ENCODE peak calls at places on chromosomes 1 and 21, in eight cellular contexts. I is epithelial cell of proximal tubule; U is LoVo; C is progenitor cell of endocrine pancreas; Q is effector CD4-positive, alpha-beta T cell; E is NCI-H226; S is T follicular helper cell; M is iris pigment epithelial cell. G is an unnamed sample.

GRCh38 chr1:90724926-90725325 is 7.8 kb upstream of the BARHL2 start:
- DNase-seq in U (no peak), Q (no peak), I (no peak), M (no peak), E (no peak), C (no peak), S (no peak), G (no peak)

GRCh38 chr1:88544166-88544565 is 139.9 kb upstream of the PKN2 start:
- DNase-seq in C (no peak), S (no peak), Q (no peak), E (no peak), U (no peak), M (no peak), I (no peak), G (no peak)

GRCh38 chr1:156616463-156616862 is 2.8 kb upstream of the HAPLN2 start:
- DNase-seq in M (peak), S (no peak), Q (no peak), U (no peak), E (peak), I (no peak), C (no peak), G (peak)

GRCh38 chr1:111778541-111779051 is 22.9 kb downstream of the DDX20 start:
- DNase-seq in C (no peak), E (peak), S (no peak), Q (no peak), U (no peak), M (no peak), I (no peak), G (no peak)

GRCh38 chr1:199685369-199685768 is 342.1 kb upstream of the NR5A2 start:
- DNase-seq in S (no peak), I (peak), C (no peak), M (peak), E (peak), U (peak), Q (no peak), G (no peak)

GRCh38 chr1:103469801-103470200 is 55.7 kb upstream of the RNPC3 start:
- DNase-seq in Q (no peak), S (no peak), M (no peak), U (no peak), I (no peak), C (no peak), E (no peak), G (no peak)

GRCh38 chr1:1299686-1300351 is 7.9 kb downstream of the ACAP3 start:
- DNase-seq in E (no peak), Q (no peak), S (no peak), U (no peak), C (no peak), M (no peak), I (no peak), G (no peak)

GRCh38 chr1:66542811-66543767 is 9.1 kb downstream of the SGIP1 start:
- DNase-seq in U (peak), I (no peak), Q (no peak), C (no peak), E (no peak), S (no peak), M (peak), G (no peak)

GRCh38 chr1:89953072-89953626 is 41.8 kb upstream of the ZNF326 start:
- DNase-seq in Q (peak), E (peak), U (peak), I (peak), C (no peak), S (peak), M (peak), G (no peak)

GRCh38 chr1:115156826-115157468 is 67.6 kb upstream of the TSPAN2 start:
- DNase-seq in E (no peak), I (no peak), M (no peak), S (no peak), U (no peak), C (no peak), Q (no peak), G (no peak)

GRCh38 chr1:245160288-245160687 is 5.5 kb downstream of the KIF26B start:
- DNase-seq in M (no peak), S (no peak), C (no peak), U (no peak), I (no peak), E (no peak), Q (no peak), G (no peak)

GRCh38 chr1:149844096-149844495 is 55.3 kb upstream of the BOLA1 start:
- DNase-seq in M (peak), C (no peak), U (peak), E (peak), I (no peak), S (no peak), Q (no peak), G (no peak)

GRCh38 chr1:95953005-95953404 is 719.0 kb downstream of the RWDD3 start:
- DNase-seq in C (no peak), M (peak), E (peak), U (no peak), I (no peak), Q (no peak), S (no peak), G (no peak)

GRCh38 chr1:31306278-31306677 is 9.4 kb downstream of the ZCCHC17 start:
- DNase-seq in M (peak), I (peak), C (no peak), U (no peak), S (no peak), Q (no peak), E (peak), G (no peak)

GRCh38 chr1:204296431-204296988 is 63.2 kb downstream of the PLEKHA6 start:
- DNase-seq in S (no peak), U (no peak), M (peak), Q (no peak), I (no peak), E (peak), C (no peak), G (no peak)

GRCh38 chr1:211133841-211134669 is at the start of gene KCNH1:
- DNase-seq in S (peak), M (peak), U (peak), I (no peak), Q (peak), E (peak), C (peak), G (peak)

GRCh38 chr1:218778257-218778656 is 395.4 kb upstream of the LYPLAL1 start:
- DNase-seq in C (no peak), S (no peak), Q (no peak), U (no peak), I (no peak), M (no peak), E (no peak), G (no peak)

GRCh38 chr1:207811920-207812720 is 60.3 kb downstream of the CD46 start:
- DNase-seq in E (peak), M (peak), C (no peak), Q (no peak), I (no peak), U (no peak), S (no peak), G (no peak)

GRCh38 chr1:228691926-228692325 is 43.4 kb upstream of the RHOU start:
- DNase-seq in E (peak), I (peak), S (no peak), M (peak), U (peak), Q (no peak), C (no peak), G (no peak)

GRCh38 chr1:231106347-231106746 is 55.5 kb upstream of the TRIM67 start:
- DNase-seq in I (no peak), U (no peak), C (no peak), S (no peak), M (peak), E (peak), Q (no peak), G (no peak)

GRCh38 chr1:245031041-245031440 is 123.7 kb upstream of the KIF26B start:
- DNase-seq in C (no peak), E (no peak), S (no peak), I (no peak), U (no peak), M (no peak), Q (no peak), G (no peak)

GRCh38 chr1:22236151-22236550 is 93.3 kb upstream of the WNT4 start:
- DNase-seq in S (no peak), M (no peak), E (no peak), I (no peak), U (no peak), Q (no peak), C (no peak), G (no peak)

GRCh38 chr1:233304489-233305102 is 9.1 kb upstream of the PCNX2 start:
- DNase-seq in M (no peak), Q (no peak), U (peak), C (no peak), E (no peak), S (no peak), I (no peak), G (no peak)

GRCh38 chr1:241063281-241063680 is 293.7 kb downstream of the RGS7 start:
- DNase-seq in Q (no peak), M (no peak), C (no peak), U (no peak), I (no peak), S (no peak), E (no peak), G (no peak)

GRCh38 chr1:85991261-85991660 is 165.3 kb downstream of the COL24A1 start:
- DNase-seq in M (no peak), Q (no peak), S (no peak), E (no peak), U (no peak), I (no peak), C (no peak), G (no peak)

GRCh38 chr1:224223819-224224714 is 41.0 kb downstream of the DEGS1 start:
- DNase-seq in M (peak), E (no peak), S (no peak), I (peak), Q (no peak), U (no peak), C (no peak), G (no peak)

GRCh38 chr21:45800339-45801080 is 157.0 kb downstream of the PCBP3 start:
- DNase-seq in U (no peak), S (no peak), C (no peak), Q (no peak), I (no peak), M (no peak), E (no peak), G (no peak)

G was measured in mesothelial cell of epicardium.